ENCODE peak calls at places on chromosomes 12 and 14, in ten cellular contexts. Z, Q, S, P, K, U, V, F, C and B are unnamed samples.

GRCh38 chr14:75380656-75381055 is 47.2 kb upstream of the JDP2 start:
- DNase-seq in F (no peak), V (no peak), Q (no peak), C (no peak), S (no peak), P (no peak), K (no peak), Z (no peak), U (no peak), B (no peak)

GRCh38 chr12:109771746-109772621 is 58.4 kb downstream of the FAM222A start:
- DNase-seq in S (no peak), P (no peak), V (no peak), K (no peak), U (no peak), F (peak), Z (no peak), Q (no peak), C (no peak), B (no peak)

GRCh38 chr12:95402096-95402495 is 71.9 kb upstream of the METAP2 start:
- DNase-seq in U (no peak), Z (no peak), K (no peak), Q (no peak), P (no peak), F (no peak), S (no peak), V (no peak), C (no peak), B (no peak)

GRCh38 chr12:126424696-126425095 is 1359.5 kb downstream of the AACS start:
- DNase-seq in F (no peak), S (no peak), V (no peak), U (no peak), P (no peak), Z (no peak), K (no peak), Q (no peak), C (no peak), B (no peak)

GRCh38 chr12:8957561-8957960 is 8.1 kb upstream of the M6PR start:
- DNase-seq in P (no peak), U (no peak), Z (no peak), F (no peak), K (no peak), Q (no peak), C (no peak), S (no peak), V (no peak), B (no peak)

GRCh38 chr12:779745-780734 is 27.7 kb downstream of the WNK1 start:
- DNase-seq in K (no peak), Q (no peak), P (peak), V (no peak), S (no peak), Z (peak), C (no peak), F (no peak), U (no peak), B (no peak)

GRCh38 chr14:37650356-37651037 is 55.1 kb downstream of the TTC6 start:
- DNase-seq in S (no peak), P (no peak), Z (peak), K (no peak), C (no peak), V (no peak), F (no peak), Q (no peak), U (no peak), B (no peak)

GRCh38 chr14:72515779-72516770 is 377.8 kb downstream of the DPF3 start:
- DNase-seq in Z (peak), U (no peak), C (no peak), P (peak), F (no peak), K (peak), V (no peak), S (no peak), Q (no peak), B (no peak)

GRCh38 chr14:31206536-31207286 is 882 bp downstream of the HECTD1 start:
- DNase-seq in Z (no peak), P (peak), V (peak), Q (peak), K (peak), C (peak), F (peak), S (no peak), U (no peak), B (peak)

GRCh38 chr14:90643982-90644510 is 172.2 kb downstream of the TTC7B start:
- DNase-seq in Q (no peak), Z (no peak), P (no peak), S (no peak), F (no peak), C (no peak), V (no peak), U (no peak), K (no peak), B (no peak)

GRCh38 chr12:4069046-4070010 is 196.1 kb upstream of the PARP11 start:
- DNase-seq in V (no peak), P (no peak), U (no peak), Q (no peak), K (no peak), C (no peak), Z (no peak), S (no peak), F (no peak), B (no peak)

GRCh38 chr14:90397401-90398314 is 829 bp downstream of the CALM1 start:
- DNase-seq in U (peak), F (peak), P (peak), C (peak), K (peak), S (peak), Q (peak), Z (peak), V (peak), B (peak)

GRCh38 chr12:53791735-53792326 is 40.1 kb upstream of the CISTR start:
- DNase-seq in Z (no peak), U (no peak), C (no peak), F (no peak), Q (no peak), S (no peak), K (peak), P (peak), V (no peak), B (no peak)

GRCh38 chr14:57346741-57347140 is 43.6 kb upstream of the NAA30 start:
- DNase-seq in F (no peak), Z (no peak), C (no peak), S (no peak), K (no peak), V (no peak), P (no peak), U (no peak), Q (no peak), B (no peak)

GRCh38 chr12:41619705-41620104 is 431.6 kb downstream of the PDZRN4 start:
- DNase-seq in P (no peak), Q (no peak), C (no peak), S (no peak), V (no peak), K (no peak), U (no peak), Z (no peak), F (no peak), B (no peak)

GRCh38 chr14:90552465-90553297 is 155.9 kb downstream of the CALM1 start:
- DNase-seq in P (no peak), K (no peak), V (no peak), S (no peak), Q (no peak), F (no peak), Z (no peak), C (no peak), U (no peak), B (no peak)

GRCh38 chr14:33567736-33568124 is 383.1 kb downstream of the EGLN3 start:
- DNase-seq in Z (no peak), S (no peak), P (no peak), F (no peak), U (no peak), Q (no peak), K (no peak), V (no peak), C (no peak), B (no peak)

GRCh38 chr12:57603758-57604453 is 718 bp upstream of the DTX3 start:
- DNase-seq in F (no peak), Z (peak), P (no peak), V (no peak), S (no peak), K (peak), U (peak), C (peak), Q (peak), B (peak)

GRCh38 chr12:123391546-123392343 is 7.8 kb downstream of the KMT5A start:
- DNase-seq in V (no peak), P (no peak), F (no peak), Z (no peak), K (no peak), U (no peak), C (no peak), S (no peak), Q (no peak), B (no peak)

GRCh38 chr14:100131181-100131580 is 28.3 kb downstream of the DEGS2 start:
- DNase-seq in V (no peak), C (no peak), Q (no peak), K (no peak), F (no peak), P (no peak), Z (no peak), S (no peak), U (no peak), B (no peak)

GRCh38 chr12:55728932-55729591 is at the start of gene CD63:
- DNase-seq in S (peak), V (peak), U (peak), F (peak), P (peak), C (peak), Q (peak), Z (peak), K (peak), B (peak)

GRCh38 chr12:15037091-15037723 is 64.4 kb downstream of the PDE6H start:
- DNase-seq in U (no peak), P (no peak), C (no peak), Z (no peak), Q (no peak), V (no peak), S (no peak), F (no peak), K (no peak), B (no peak)

GRCh38 chr14:23024612-23025075 is 10.1 kb downstream of the PSMB5 start:
- DNase-seq in Q (no peak), C (no peak), S (no peak), U (no peak), F (no peak), P (no peak), Z (no peak), K (no peak), V (no peak), B (no peak)

GRCh38 chr12:47870175-47870781 is 34.5 kb downstream of the VDR start:
- DNase-seq in P (peak), K (peak), Z (no peak), F (peak), Q (peak), U (no peak), S (peak), V (no peak), C (no peak), B (peak)

GRCh38 chr12:59977779-59978178 is 381.9 kb downstream of the SLC16A7 start:
- DNase-seq in Q (no peak), S (no peak), P (no peak), Z (no peak), F (no peak), V (no peak), U (no peak), C (no peak), K (no peak), B (no peak)

GRCh38 chr12:124847675-124848074 is 16.0 kb downstream of the SCARB1 start:
- DNase-seq in Q (peak), K (no peak), S (no peak), C (peak), F (no peak), Z (peak), V (no peak), U (no peak), P (no peak), B (no peak)

GRCh38 chr12:130761537-130762318 is 45.6 kb upstream of the RIMBP2 start:
- DNase-seq in Q (peak), P (peak), S (no peak), V (no peak), U (no peak), F (no peak), Z (peak), C (no peak), K (peak), B (peak)

GRCh38 chr14:52792097-52792415 is 649 bp upstream of the GNPNAT1 start:
- DNase-seq in V (no peak), P (no peak), S (no peak), C (no peak), F (no peak), U (no peak), Q (no peak), Z (no peak), K (peak), B (no peak)

GRCh38 chr14:52793061-52793460 is 1.7 kb upstream of the GNPNAT1 start:
- DNase-seq in C (no peak), F (no peak), Z (peak), S (no peak), P (no peak), Q (no peak), U (no peak), K (no peak), V (no peak), B (no peak)

GRCh38 chr14:52790011-52790755 is 1.2 kb downstream of the GNPNAT1 start:
- DNase-seq in Z (no peak), U (no peak), V (no peak), C (no peak), Q (no peak), P (peak), K (peak), S (no peak), F (no peak), B (no peak)

GRCh38 chr14:52790756-52791203 is 627 bp downstream of the GNPNAT1 start:
- DNase-seq in P (no peak), C (no peak), S (no peak), Z (no peak), K (no peak), F (no peak), V (no peak), Q (no peak), U (no peak), B (no peak)

DNA sequence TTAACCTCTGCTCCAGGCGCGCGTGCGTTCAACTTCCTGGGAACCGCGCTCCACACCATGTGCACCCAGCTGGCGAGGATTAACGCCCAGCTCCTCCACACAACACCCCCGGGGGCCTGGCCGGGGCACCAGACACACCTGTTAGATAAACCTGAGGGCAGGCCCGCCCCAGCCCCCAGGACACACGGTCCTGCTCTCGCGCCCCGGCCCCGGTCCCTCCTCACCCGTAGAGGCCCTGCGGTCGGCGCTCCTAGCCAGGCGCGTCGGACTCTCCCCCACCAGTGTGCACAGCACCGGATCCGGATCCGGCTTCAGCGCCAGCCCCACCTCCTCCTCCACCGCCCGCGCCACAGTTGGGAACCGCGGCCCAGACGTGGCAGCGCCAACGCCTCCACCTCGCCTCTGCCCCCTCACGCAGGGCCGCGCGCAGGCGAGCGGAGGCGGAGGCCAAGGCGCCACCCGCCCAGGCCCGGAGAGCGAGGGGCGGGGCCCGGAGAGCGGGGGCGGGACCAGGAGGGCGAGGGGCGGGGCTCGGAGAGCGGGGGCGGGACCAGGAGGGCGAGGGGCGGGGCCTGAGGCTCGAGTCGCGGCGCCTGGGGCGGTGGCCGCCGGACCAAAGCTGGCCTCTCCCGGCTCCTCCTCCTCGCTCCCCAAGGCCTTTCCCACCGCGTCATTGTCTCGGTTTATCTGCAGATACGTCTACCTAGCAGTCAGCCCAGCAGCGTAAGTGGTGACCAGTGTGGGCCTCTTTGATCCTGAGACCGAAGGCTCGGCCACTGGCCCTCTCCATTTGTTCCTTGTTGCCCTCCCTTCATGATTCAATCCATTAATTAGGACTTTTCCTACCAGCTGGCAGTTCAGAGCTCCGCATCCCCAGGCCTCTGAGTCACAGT is at the start of gene GNPNAT1:
- DNase-seq in K (peak), C (peak), U (peak), Z (peak), F (peak), S (peak), Q (peak), V (peak), P (peak), B (peak)
- TF ChIP-seq POLR2A in K (peak), C (no peak), U (no peak), Z (peak), F (peak), S (peak), Q (peak), V (peak), P (peak), B (peak)

GRCh38 chr14:69775012-69775411 is 8.1 kb downstream of the SRSF5 start:
- DNase-seq in Z (no peak), Q (no peak), C (no peak), U (no peak), S (no peak), P (no peak), F (no peak), K (no peak), V (no peak), B (no peak)
- TF ChIP-seq POLR2A in Z (no peak), Q (no peak), C (no peak), U (no peak), S (no peak), P (no peak), F (no peak), K (no peak), V (no peak), B (no peak)

DNA sequence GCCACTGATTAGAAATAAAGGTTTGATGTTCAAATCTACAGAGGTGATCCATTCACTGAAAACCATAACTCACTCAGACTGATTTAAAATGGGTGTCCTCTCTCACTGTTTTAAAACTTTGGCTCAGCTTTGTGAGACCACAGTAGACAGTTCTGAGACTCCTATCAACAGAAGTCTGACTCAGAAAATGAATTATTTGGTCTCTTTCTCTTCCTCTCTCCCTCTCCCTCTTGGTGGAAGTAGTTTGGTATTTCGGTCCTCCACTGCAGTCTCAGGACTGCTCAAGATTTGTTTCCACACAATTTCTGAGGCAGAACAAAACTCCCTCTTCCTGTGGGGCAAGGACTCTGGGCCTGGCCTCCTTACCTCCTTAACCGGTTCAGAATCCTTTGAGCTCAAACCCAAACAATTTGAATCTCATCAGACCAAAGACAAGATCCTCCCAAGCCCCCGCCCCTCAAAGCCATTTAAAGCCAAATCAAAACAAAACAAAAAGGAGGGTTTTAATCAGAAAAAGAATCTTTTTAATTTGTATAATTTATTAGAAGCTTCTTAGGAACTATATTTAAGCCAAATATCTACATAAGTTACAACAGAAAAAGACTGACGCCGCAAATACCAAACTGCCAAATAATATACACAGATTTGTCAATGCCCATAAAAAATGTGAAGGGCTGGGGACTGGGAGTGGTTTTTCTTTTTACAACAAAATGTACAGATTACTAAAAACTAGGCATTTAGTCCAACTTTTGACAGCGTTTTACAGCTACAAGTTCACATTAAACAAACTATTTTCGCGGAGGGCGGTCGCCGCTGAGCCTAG is 3.9 kb downstream of the NKX2-1 start:
- DNase-seq in K (no peak), U (no peak), F (no peak), C (no peak), V (no peak), S (no peak), P (no peak), Q (no peak), Z (no peak), B (no peak)
- TF ChIP-seq POLR2A in K (no peak), U (no peak), F (no peak), C (no peak), V (no peak), S (no peak), P (no peak), Q (no peak), Z (no peak), B (no peak)

DNA sequence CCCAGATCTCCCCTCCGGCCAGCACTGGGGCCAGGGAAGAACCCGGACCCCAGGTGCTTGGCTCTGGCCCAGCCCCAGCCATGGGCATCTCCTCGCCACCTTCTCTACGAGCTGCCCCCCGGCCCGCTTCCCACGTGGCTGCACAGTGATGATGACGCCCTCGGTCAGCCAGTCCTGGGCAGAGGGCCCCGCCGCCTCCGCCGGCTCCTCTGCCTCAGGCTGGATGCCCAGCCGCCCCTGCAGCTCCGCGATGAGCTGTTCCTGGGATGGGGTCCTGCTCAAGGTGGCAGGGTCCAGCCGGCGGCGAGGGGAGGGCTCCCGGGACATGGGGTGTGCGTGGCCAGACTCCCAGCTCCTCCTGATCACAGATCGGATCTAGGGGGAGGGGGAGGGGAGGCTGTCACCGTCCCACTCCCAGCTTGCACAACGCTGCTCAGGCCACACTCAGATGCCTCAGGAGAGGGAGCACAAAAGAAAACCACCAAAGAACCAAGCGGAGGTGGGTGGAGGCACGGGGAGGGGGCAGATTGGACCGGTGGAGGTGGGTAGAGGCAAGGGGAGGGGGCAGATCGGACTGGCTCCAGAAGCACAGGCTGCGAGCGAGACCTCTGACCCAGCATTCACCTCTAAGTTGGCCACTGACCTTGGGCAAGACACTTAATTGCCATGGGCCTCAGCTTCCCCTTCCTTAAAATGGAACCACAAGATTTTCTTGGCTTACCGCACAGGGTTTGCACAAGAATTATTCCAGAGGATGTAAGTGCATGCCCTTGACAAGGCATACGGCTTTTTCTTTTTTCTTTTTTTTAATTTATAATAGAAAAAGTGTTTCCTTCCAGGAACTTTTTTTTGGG is 16.1 kb upstream of the RPLP0 start:
- DNase-seq in K (no peak), S (no peak), Q (no peak), F (no peak), C (no peak), U (no peak), Z (no peak), P (no peak), V (no peak), B (no peak)
- TF ChIP-seq POLR2A in K (no peak), S (no peak), Q (no peak), F (no peak), C (no peak), U (no peak), Z (no peak), P (no peak), V (no peak), B (no peak)

DNA sequence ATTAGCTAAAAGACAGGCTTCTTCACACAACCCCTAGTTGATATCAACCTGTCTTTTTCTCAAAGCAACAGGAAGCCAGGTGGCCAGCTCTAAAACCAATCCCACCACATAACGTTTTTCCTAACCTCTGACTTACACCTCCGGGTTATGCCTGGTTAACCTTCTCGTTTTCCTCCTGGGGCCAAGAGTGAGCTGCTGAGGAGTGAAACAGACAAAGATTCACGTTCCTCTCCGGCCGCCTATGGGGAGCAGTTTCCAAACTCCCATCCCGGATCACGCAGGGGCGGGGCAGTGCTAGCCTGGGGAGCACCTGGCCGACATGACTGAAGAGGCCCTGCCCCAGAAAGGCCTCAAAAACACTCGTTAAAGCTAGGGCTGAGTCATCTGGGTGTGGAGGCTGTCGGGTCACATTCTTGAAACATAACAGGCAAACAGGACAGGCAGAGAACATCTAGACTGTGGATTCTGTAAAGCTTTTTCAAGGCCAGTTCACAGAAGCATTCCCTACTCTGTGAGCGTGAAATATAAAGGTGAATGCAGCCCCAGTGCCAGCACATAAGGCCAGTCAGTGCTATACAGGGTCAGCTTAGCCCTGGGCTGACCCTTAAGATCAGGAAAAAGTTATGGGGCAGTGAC is 25.9 kb upstream of the LGALS3 start:
- DNase-seq in V (peak), Q (peak), S (peak), Z (peak), K (peak), C (peak), P (peak), F (no peak), U (peak), B (peak)
- TF ChIP-seq POLR2A in V (peak), Q (peak), S (no peak), Z (no peak), K (peak), C (peak), P (peak), F (no peak), U (no peak), B (no peak)